ENCODE peak calls at places on chromosomes 2 and 18, in nine cellular contexts. N is astrocyte of the spinal cord, D is retinal pigment epithelial cell, E is fibroblast of mammary gland, I is brain microvascular endothelial cell, Z is kidney epithelial cell, W is WERI-Rb-1, V is cardiac muscle cell, X is AG04449. O is an unnamed sample.

GRCh38 chr2:235008584-235009044 is 56.8 kb downstream of the SH3BP4 start:
- DNase-seq in N (no peak), D (no peak), E (no peak), I (no peak), Z (no peak), W (peak), V (no peak), X (no peak), O (no peak)

GRCh38 chr2:819121-819520 is 131.5 kb upstream of the SNTG2 start:
- DNase-seq in N (no peak), D (no peak), E (no peak), I (no peak), Z (no peak), W (no peak), V (no peak), X (no peak), O (no peak)

GRCh38 chr18:8831531-8831930 is 126.2 kb downstream of the MTCL1 start:
- DNase-seq in N (no peak), D (no peak), E (no peak), I (no peak), Z (no peak), W (no peak), V (no peak), X (no peak), O (no peak)

GRCh38 chr2:35184471-35184870 is 1171.1 kb upstream of the CRIM1 start:
- DNase-seq in N (no peak), D (no peak), E (no peak), I (no peak), Z (no peak), W (no peak), V (no peak), X (no peak), O (no peak)

GRCh38 chr18:3451989-3452749 is 2.2 kb downstream of the TGIF1 start:
- DNase-seq in N (peak), D (no peak), E (peak), I (peak), Z (no peak), W (peak), V (peak), X (no peak), O (no peak)

GRCh38 chr2:61984682-61985081 is 79.2 kb downstream of the COMMD1 start:
- DNase-seq in N (no peak), D (no peak), E (no peak), I (no peak), Z (no peak), W (no peak), V (no peak), X (no peak), O (no peak)

GRCh38 chr2:26396734-26397298 is 4.9 kb upstream of the DRC1 start:
- DNase-seq in N (no peak), D (no peak), E (no peak), I (no peak), Z (no peak), W (no peak), V (no peak), X (no peak), O (no peak)

GRCh38 chr18:501406-501714 is 859 bp upstream of the COLEC12 start:
- DNase-seq in N (no peak), D (no peak), E (no peak), I (no peak), Z (no peak), W (no peak), V (no peak), X (no peak), O (no peak)

GRCh38 chr2:120385355-120386127 is 39.6 kb downstream of the INHBB start:
- DNase-seq in N (no peak), D (no peak), E (no peak), I (no peak), Z (no peak), W (no peak), V (no peak), X (no peak), O (no peak)

GRCh38 chr2:232988444-232988843 is 24.6 kb downstream of the NGEF start:
- DNase-seq in N (peak), D (peak), E (peak), I (peak), Z (peak), W (no peak), V (peak), X (peak), O (peak)

GRCh38 chr2:223051580-223052375 is at the start of gene KCNE4:
- DNase-seq in N (peak), D (no peak), E (peak), I (peak), Z (no peak), W (peak), V (peak), X (no peak), O (peak)

GRCh38 chr2:36780231-36780808 is 83.8 kb downstream of the VIT start:
- DNase-seq in N (peak), D (no peak), E (peak), I (peak), Z (no peak), W (no peak), V (peak), X (peak), O (peak)

GRCh38 chr18:48333563-48333962 is 75.6 kb downstream of the ZBTB7C start:
- DNase-seq in N (no peak), D (no peak), E (no peak), I (no peak), Z (no peak), W (no peak), V (no peak), X (no peak), O (no peak)

GRCh38 chr2:6771539-6772365 is 94.0 kb downstream of the CMPK2 start:
- DNase-seq in N (no peak), D (no peak), E (no peak), I (no peak), Z (no peak), W (peak), V (no peak), X (no peak), O (no peak)

GRCh38 chr18:68449292-68449691 is 265.6 kb downstream of the TMX3 start:
- DNase-seq in N (peak), D (no peak), E (peak), I (peak), Z (no peak), W (no peak), V (peak), X (peak), O (peak)

GRCh38 chr2:126912201-126912600 is 13.5 kb downstream of the TEX51 start:
- DNase-seq in N (no peak), D (no peak), E (no peak), I (no peak), Z (no peak), W (no peak), V (no peak), X (no peak), O (no peak)

GRCh38 chr2:10414000-10414451 is 34.1 kb downstream of the ODC1 start:
- DNase-seq in N (peak), D (no peak), E (no peak), I (peak), Z (no peak), W (no peak), V (no peak), X (no peak), O (no peak)

GRCh38 chr2:231399853-231400667 is 4.5 kb downstream of the B3GNT7 start:
- DNase-seq in N (no peak), D (no peak), E (peak), I (no peak), Z (no peak), W (peak), V (peak), X (no peak), O (no peak)

GRCh38 chr2:235746257-235746934 is 252.6 kb downstream of the AGAP1 start:
- DNase-seq in N (peak), D (peak), E (peak), I (peak), Z (peak), W (peak), V (peak), X (peak), O (peak)

GRCh38 chr2:126662623-126663022 is 6.7 kb downstream of the GYPC start:
- DNase-seq in N (no peak), D (no peak), E (no peak), I (no peak), Z (no peak), W (no peak), V (no peak), X (no peak), O (no peak)

GRCh38 chr2:230723363-230723762 is 10.7 kb downstream of the CAB39 start:
- DNase-seq in N (no peak), D (no peak), E (no peak), I (no peak), Z (no peak), W (no peak), V (no peak), X (no peak), O (no peak)

GRCh38 chr18:60019463-60019840 is 119.7 kb downstream of the PMAIP1 start:
- DNase-seq in N (peak), D (peak), E (peak), I (peak), Z (peak), W (no peak), V (peak), X (peak), O (peak)

GRCh38 chr2:28904295-28904694 is 9.8 kb downstream of the WDR43 start:
- DNase-seq in N (peak), D (peak), E (peak), I (no peak), Z (peak), W (no peak), V (peak), X (no peak), O (peak)

GRCh38 chr2:42928161-42928691 is 135.8 kb upstream of the HAAO start:
- DNase-seq in N (no peak), D (no peak), E (no peak), I (no peak), Z (no peak), W (no peak), V (no peak), X (no peak), O (no peak)

GRCh38 chr2:64987001-64987962 is 1.9 kb upstream of the SLC1A4 start:
- DNase-seq in N (peak), D (no peak), E (no peak), I (peak), Z (no peak), W (no peak), V (peak), X (no peak), O (peak)

GRCh38 chr2:15734871-15735737 is 143.4 kb downstream of the DDX1 start:
- DNase-seq in N (no peak), D (no peak), E (no peak), I (peak), Z (no peak), W (no peak), V (peak), X (no peak), O (no peak)

GRCh38 chr2:108852375-108852774 is 65.8 kb downstream of the CCDC138 start:
- DNase-seq in N (no peak), D (no peak), E (no peak), I (no peak), Z (no peak), W (no peak), V (no peak), X (no peak), O (no peak)

GRCh38 chr2:85286913-85287312 is 40.9 kb downstream of the TGOLN2 start:
- DNase-seq in N (no peak), D (no peak), E (no peak), I (no peak), Z (no peak), W (no peak), V (no peak), X (no peak), O (no peak)

GRCh38 chr2:7707723-7708122 is 790.5 kb downstream of the RNF144A start:
- DNase-seq in N (peak), D (peak), E (peak), I (peak), Z (peak), W (no peak), V (no peak), X (no peak), O (peak)

GRCh38 chr2:120892967-120893667 is 157.4 kb downstream of the GLI2 start:
- DNase-seq in N (peak), D (no peak), E (peak), I (peak), Z (no peak), W (no peak), V (peak), X (no peak), O (peak)

GRCh38 chr2:112582314-112582746 is 2.1 kb upstream of the CHCHD5 start:
- DNase-seq in N (peak), D (no peak), E (peak), I (peak), Z (peak), W (peak), V (peak), X (no peak), O (peak)

GRCh38 chr2:204019572-204020501 is 83.3 kb downstream of the ICOS start:
- DNase-seq in N (peak), D (no peak), E (peak), I (peak), Z (peak), W (no peak), V (no peak), X (no peak), O (peak)

GRCh38 chr2:158772306-158773078 is 22.6 kb upstream of the DAPL1 start:
- DNase-seq in N (no peak), D (no peak), E (no peak), I (no peak), Z (no peak), W (no peak), V (no peak), X (no peak), O (no peak)

GRCh38 chr2:174634130-174635014 is 36.8 kb upstream of the WIPF1 start:
- DNase-seq in N (no peak), D (no peak), E (peak), I (no peak), Z (no peak), W (no peak), V (no peak), X (no peak), O (peak)

GRCh38 chr18:37336568-37337285 is 228.9 kb downstream of the CELF4 start:
- DNase-seq in N (no peak), D (no peak), E (no peak), I (no peak), Z (no peak), W (no peak), V (no peak), X (no peak), O (no peak)

GRCh38 chr18:7987284-7987976 is 420.3 kb downstream of the PTPRM start:
- DNase-seq in N (peak), D (peak), E (peak), I (peak), Z (no peak), W (no peak), V (peak), X (peak), O (peak)

GRCh38 chr2:81872043-81872442 is 1567.5 kb upstream of the LRRTM1 start:
- DNase-seq in N (no peak), D (peak), E (no peak), I (no peak), Z (no peak), W (no peak), V (no peak), X (no peak), O (peak)

GRCh38 chr18:519019-519879 is 18.7 kb upstream of the COLEC12 start:
- DNase-seq in N (peak), D (no peak), E (peak), I (peak), Z (no peak), W (no peak), V (peak), X (no peak), O (peak)

GRCh38 chr2:201886504-201886903 is 80.2 kb downstream of the CDK15 start:
- DNase-seq in N (peak), D (no peak), E (peak), I (peak), Z (no peak), W (no peak), V (no peak), X (no peak), O (peak)

DNA sequence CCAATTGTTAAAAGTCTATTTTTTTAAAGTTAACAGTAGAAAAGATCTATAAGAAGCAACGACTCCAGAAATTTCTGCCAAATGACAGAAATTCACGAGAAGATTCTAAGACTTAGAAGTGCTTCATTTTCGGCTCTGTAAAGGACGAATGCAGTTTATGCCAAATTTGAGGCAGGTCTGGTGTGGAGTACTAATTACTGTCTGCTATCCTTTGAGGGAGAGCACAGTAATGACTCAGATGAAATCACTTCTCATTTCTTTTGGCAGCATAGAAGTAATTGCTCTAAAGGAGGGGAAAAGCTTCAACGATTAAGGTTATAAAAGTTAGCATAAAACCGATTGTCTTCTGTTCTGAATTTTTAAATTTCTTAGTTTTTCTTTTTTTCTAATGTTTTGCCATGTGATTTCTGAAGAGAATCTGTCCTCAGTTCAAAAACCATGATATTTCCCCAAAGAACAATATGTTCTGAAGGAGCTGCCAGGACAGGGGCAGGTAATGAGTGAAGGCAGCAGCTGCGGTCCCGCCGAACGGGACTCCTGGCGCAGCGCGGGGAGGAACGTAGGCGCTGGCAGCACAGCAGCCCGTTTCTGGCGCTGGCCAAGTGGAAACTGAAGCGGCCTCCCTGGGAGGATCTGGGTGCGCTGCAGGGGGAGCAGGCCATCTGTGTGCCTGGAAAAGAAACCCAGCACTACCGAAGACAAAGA is 11.5 kb downstream of the G6PC2 start:
- DNase-seq in N (peak), D (no peak), E (peak), I (no peak), Z (no peak), W (no peak), V (peak), X (no peak), O (peak)
- H3K4me3 ChIP-seq in N (peak), D (peak), E (peak), I (peak), Z (peak), W (no peak), V (no peak), X (peak), O (peak)

GRCh38 chr18:50111398-50111797 is 83.5 kb downstream of the MYO5B start:
- DNase-seq in N (no peak), D (no peak), E (no peak), I (no peak), Z (no peak), W (no peak), V (no peak), X (no peak), O (no peak)
- TF ChIP-seq CTCF in N (no peak), D (no peak), E (peak), I (no peak), Z (peak), W (peak), V (no peak), X (no peak), O (no peak)

GRCh38 chr2:225042800-225043167 is 516 bp upstream of the DOCK10 start:
- DNase-seq in N (peak), D (no peak), E (peak), I (no peak), Z (no peak), W (no peak), V (no peak), X (no peak), O (no peak)
- H3K4me3 ChIP-seq in N (peak), D (peak), E (peak), I (peak), Z (peak), W (peak), V (peak), X (peak), O (peak)

GRCh38 chr2:207284556-207285450 is 119.1 kb upstream of the KLF7 start:
- DNase-seq in N (no peak), D (no peak), E (no peak), I (no peak), Z (no peak), W (no peak), V (no peak), X (no peak), O (no peak)

GRCh38 chr2:207282916-207283315 is 117.2 kb upstream of the KLF7 start:
- DNase-seq in N (no peak), D (no peak), E (no peak), I (no peak), Z (no peak), W (no peak), V (peak), X (no peak), O (no peak)

GRCh38 chr2:207286106-207286505 is 120.4 kb upstream of the KLF7 start:
- DNase-seq in N (no peak), D (no peak), E (no peak), I (no peak), Z (no peak), W (no peak), V (no peak), X (no peak), O (no peak)

GRCh38 chr2:207285451-207285771 is 119.7 kb upstream of the KLF7 start:
- DNase-seq in N (no peak), D (no peak), E (no peak), I (no peak), Z (no peak), W (no peak), V (no peak), X (no peak), O (no peak)

DNA sequence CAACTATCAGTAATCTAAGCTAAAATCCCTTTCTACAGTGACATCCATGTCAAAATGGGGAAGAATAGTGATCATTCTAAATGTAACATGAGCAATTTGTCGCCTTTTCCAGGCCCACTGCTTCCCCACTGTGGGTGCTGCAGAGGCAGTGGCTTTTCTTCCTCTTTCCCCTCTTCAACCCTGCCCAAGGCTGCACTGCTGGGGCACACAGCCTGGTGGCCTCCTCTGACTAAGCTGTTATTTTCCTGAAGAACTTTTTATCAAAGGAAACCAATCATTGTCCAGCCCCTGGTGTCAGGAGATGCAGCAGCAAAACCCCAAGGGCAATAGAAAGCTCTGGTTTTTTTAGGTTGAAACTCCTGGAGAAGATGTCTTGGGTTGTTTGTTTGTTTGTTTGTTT is 117.6 kb upstream of the KLF7 start:
- DNase-seq in N (no peak), D (no peak), E (peak), I (no peak), Z (no peak), W (no peak), V (peak), X (no peak), O (peak)
- TF ChIP-seq CTCF in N (no peak), D (no peak), E (peak), I (peak), Z (no peak), W (no peak), V (peak), X (no peak), O (no peak)

O was measured in foreskin fibroblast.